ENCODE peak calls at places on chromosomes 13 and 19, in eight cellular contexts. E is HuH-7.5; A is psoas muscle; S is foreskin fibroblast; F is stromal cell of bone marrow; R is activated gamma-delta T cell treated with anti-CD3 and anti-CD28 coated beads, Interleukin-2, amount 50 U/mL, for 16 hours; Y is 8988T; I is T-helper 17 cell. M is an unnamed sample.

GRCh38 chr19:54147676-54148075 is 10.1 kb downstream of the CNOT3 start:
- DNase-seq in E (no peak), A (no peak), S (no peak), F (no peak), R (no peak), Y (no peak), I (no peak), M (no peak)

GRCh38 chr13:110450941-110451340 is 110.6 kb downstream of the RAB20 start:
- DNase-seq in E (no peak), A (no peak), S (no peak), F (no peak), R (no peak), Y (no peak), I (no peak), M (no peak)

GRCh38 chr13:103246581-103247200 is 180.5 kb upstream of the SLC10A2 start:
- DNase-seq in E (no peak), A (no peak), S (no peak), F (no peak), R (no peak), Y (no peak), I (no peak), M (no peak)

GRCh38 chr13:51848674-51849073 is 3.7 kb upstream of the TMEM272 start:
- DNase-seq in E (no peak), A (no peak), S (peak), F (no peak), R (no peak), Y (no peak), I (no peak), M (no peak)

GRCh38 chr13:111337206-111337605 is 16.8 kb downstream of the TEX29 start:
- DNase-seq in E (no peak), A (no peak), S (peak), F (peak), R (no peak), Y (peak), I (no peak), M (no peak)

GRCh38 chr19:32041681-32042292 is 303.6 kb upstream of the ZNF507 start:
- DNase-seq in E (no peak), A (peak), S (peak), F (peak), R (no peak), Y (no peak), I (no peak), M (no peak)

GRCh38 chr13:43180837-43181236 is 157.5 kb downstream of the DNAJC15 start:
- DNase-seq in E (no peak), A (no peak), S (no peak), F (no peak), R (no peak), Y (no peak), I (no peak), M (no peak)

GRCh38 chr13:21229241-21230024 is 53.0 kb downstream of the MRPL57 start:
- DNase-seq in E (no peak), A (no peak), S (no peak), F (no peak), R (no peak), Y (no peak), I (no peak), M (no peak)

GRCh38 chr13:103406967-103407366 is 340.8 kb upstream of the SLC10A2 start:
- DNase-seq in E (no peak), A (no peak), S (no peak), F (no peak), R (no peak), Y (no peak), I (no peak), M (no peak)

GRCh38 chr19:12195501-12195860 is 32.6 kb downstream of the ZNF136 start:
- DNase-seq in E (no peak), A (no peak), S (no peak), F (no peak), R (no peak), Y (no peak), I (no peak), M (no peak)

GRCh38 chr13:114096031-114096485 is 36.4 kb downstream of the RASA3 start:
- DNase-seq in E (no peak), A (no peak), S (no peak), F (no peak), R (no peak), Y (no peak), I (no peak), M (no peak)